ENCODE peak calls at places on chromosomes 7 and 10, in eight cellular contexts. P is ovary, N is A549, K is thyroid gland, U is erythroblast, C is prostate gland, W is heart left ventricle, S is lower leg skin. A is an unnamed sample.

GRCh38 chr7:91228327-91228726 is 35.9 kb upstream of the FZD1 start:
- DNase-seq in W (no peak), N (no peak), P (no peak), S (no peak), C (no peak), U (no peak), K (no peak), A (no peak)

GRCh38 chr10:693506-693905 is 4.0 kb upstream of the DIP2C start:
- DNase-seq in C (peak), W (no peak), U (no peak), N (no peak), K (no peak), S (no peak), P (no peak), A (peak)

GRCh38 chr10:10118131-10118530 is 899.5 kb upstream of the CELF2 start:
- DNase-seq in U (no peak), S (no peak), W (no peak), N (no peak), K (no peak), C (no peak), P (no peak), A (no peak)

GRCh38 chr10:28818645-28819036 is 141.3 kb downstream of the BAMBI start:
- DNase-seq in P (no peak), N (no peak), K (no peak), C (peak), S (no peak), W (no peak), U (no peak), A (no peak)

GRCh38 chr7:81161459-81162075 is 242.7 kb upstream of the SEMA3C start:
- DNase-seq in S (peak), C (no peak), U (peak), N (peak), K (no peak), W (no peak), P (no peak), A (peak)

GRCh38 chr7:116687801-116688201 is 15.8 kb downstream of the MET start:
- DNase-seq in U (no peak), C (no peak), K (peak), N (peak), S (no peak), P (no peak), W (no peak), A (peak)

GRCh38 chr10:101014966-101015581 is 15.5 kb downstream of the LZTS2 start:
- DNase-seq in W (no peak), C (no peak), N (no peak), S (no peak), K (no peak), U (no peak), P (no peak), A (peak)

GRCh38 chr7:77393261-77393660 is 22.9 kb downstream of the GSAP start:
- DNase-seq in K (no peak), W (no peak), U (no peak), N (no peak), C (no peak), S (no peak), P (no peak), A (peak)

GRCh38 chr7:11786186-11786585 is 45.8 kb downstream of the THSD7A start:
- DNase-seq in K (peak), P (no peak), U (no peak), N (peak), S (no peak), W (no peak), C (no peak), A (peak)

GRCh38 chr7:508461-509170 is 11.0 kb downstream of the PDGFA start:
- DNase-seq in C (no peak), U (no peak), W (peak), S (no peak), P (no peak), K (no peak), N (no peak), A (no peak)

GRCh38 chr10:104478380-104478779 is 124.7 kb downstream of the CFAP58 start:
- DNase-seq in U (no peak), N (no peak), K (no peak), C (no peak), S (no peak), P (no peak), W (no peak), A (no peak)

GRCh38 chr10:122587099-122587725 is 26.7 kb downstream of the DMBT1 start:
- DNase-seq in C (no peak), P (no peak), W (no peak), S (no peak), K (peak), U (no peak), N (no peak), A (no peak)

GRCh38 chr10:78717200-78717599 is 351.6 kb upstream of the ZMIZ1 start:
- DNase-seq in P (no peak), U (no peak), K (peak), N (no peak), W (peak), C (no peak), S (peak), A (no peak)

GRCh38 chr10:94206176-94206575 is 156.6 kb downstream of the NOC3L start:
- DNase-seq in P (no peak), N (no peak), C (no peak), S (no peak), U (no peak), W (no peak), K (no peak), A (no peak)

GRCh38 chr10:4033341-4033896 is 248.4 kb upstream of the KLF6 start:
- DNase-seq in N (no peak), C (no peak), W (no peak), K (no peak), U (no peak), S (peak), P (no peak), A (no peak)

GRCh38 chr7:76281006-76281705 is 21.3 kb upstream of the HSPB1 start:
- DNase-seq in S (no peak), C (no peak), N (no peak), K (no peak), P (no peak), W (no peak), U (no peak), A (no peak)

GRCh38 chr10:122154733-122155366 is 116.2 kb upstream of the BTBD16 start:
- DNase-seq in W (peak), C (peak), N (no peak), K (no peak), U (no peak), S (no peak), P (no peak), A (no peak)

GRCh38 chr10:61173450-61173849 is 229.5 kb upstream of the RHOBTB1 start:
- DNase-seq in U (no peak), S (no peak), W (no peak), P (no peak), K (no peak), N (no peak), C (no peak), A (no peak)

GRCh38 chr10:114308470-114309110 is 69.5 kb downstream of the VWA2 start:
- DNase-seq in S (no peak), P (no peak), K (peak), W (no peak), N (no peak), U (no peak), C (no peak), A (no peak)

GRCh38 chr10:13421382-13421917 is 73.4 kb upstream of the SEPHS1 start:
- DNase-seq in U (no peak), C (no peak), K (no peak), P (no peak), N (no peak), W (no peak), S (no peak), A (no peak)

GRCh38 chr10:57992321-57993077 is 275.2 kb downstream of the IPMK start:
- DNase-seq in W (no peak), U (no peak), P (no peak), S (no peak), N (no peak), K (peak), C (no peak), A (peak)

GRCh38 chr7:108463613-108464012 is 7.4 kb upstream of the NRCAM start:
- DNase-seq in W (no peak), N (no peak), U (no peak), K (no peak), P (no peak), S (no peak), C (no peak), A (no peak)

GRCh38 chr10:18658992-18659783 is at the start of gene ARL5B:
- DNase-seq in S (peak), C (peak), W (peak), U (peak), K (peak), N (peak), P (peak), A (peak)
- TF ChIP-seq POLR2A in S (peak), C (peak), W (peak), U (peak), K (peak), N (peak), P (peak), A (peak)

DNA sequence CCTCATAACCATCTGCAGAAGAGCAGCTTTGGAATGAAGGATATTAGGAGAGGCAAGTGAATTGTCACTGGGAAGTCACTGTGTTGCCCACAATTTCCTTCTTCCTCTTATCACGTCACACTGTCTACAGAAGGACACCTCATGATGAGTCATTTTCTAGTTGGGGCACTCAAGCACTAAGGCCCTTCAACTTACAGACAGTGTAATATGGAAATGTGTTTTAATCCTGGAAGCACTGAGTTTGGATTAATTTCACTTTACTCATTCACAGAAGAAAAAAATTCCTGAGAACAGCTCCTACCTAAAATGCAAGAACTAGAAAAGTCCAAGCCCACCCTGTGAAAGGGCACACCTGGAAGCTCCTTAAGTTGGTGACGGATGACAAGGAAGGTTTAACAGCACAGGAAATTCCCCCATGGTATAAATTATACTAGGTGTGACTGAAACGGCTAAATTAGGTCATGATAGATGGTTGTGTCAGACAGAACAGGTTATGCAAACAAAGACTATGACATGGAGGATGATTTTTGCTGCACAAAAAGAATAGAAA is 56.6 kb downstream of the PARD3 start:
- DNase-seq in S (no peak), N (peak), K (no peak), U (peak), C (no peak), W (no peak), P (no peak), A (peak)
- TF ChIP-seq POLR2A in S (no peak), N (no peak), K (no peak), U (no peak), C (no peak), W (no peak), P (no peak), A (no peak)

GRCh38 chr7:51369746-51370145 is 53.1 kb upstream of the COBL start:
- DNase-seq in S (no peak), C (no peak), K (no peak), N (no peak), U (peak), P (no peak), W (no peak), A (no peak)
- TF ChIP-seq POLR2A in S (no peak), C (no peak), K (no peak), N (no peak), U (no peak), P (no peak), W (no peak), A (no peak)

DNA sequence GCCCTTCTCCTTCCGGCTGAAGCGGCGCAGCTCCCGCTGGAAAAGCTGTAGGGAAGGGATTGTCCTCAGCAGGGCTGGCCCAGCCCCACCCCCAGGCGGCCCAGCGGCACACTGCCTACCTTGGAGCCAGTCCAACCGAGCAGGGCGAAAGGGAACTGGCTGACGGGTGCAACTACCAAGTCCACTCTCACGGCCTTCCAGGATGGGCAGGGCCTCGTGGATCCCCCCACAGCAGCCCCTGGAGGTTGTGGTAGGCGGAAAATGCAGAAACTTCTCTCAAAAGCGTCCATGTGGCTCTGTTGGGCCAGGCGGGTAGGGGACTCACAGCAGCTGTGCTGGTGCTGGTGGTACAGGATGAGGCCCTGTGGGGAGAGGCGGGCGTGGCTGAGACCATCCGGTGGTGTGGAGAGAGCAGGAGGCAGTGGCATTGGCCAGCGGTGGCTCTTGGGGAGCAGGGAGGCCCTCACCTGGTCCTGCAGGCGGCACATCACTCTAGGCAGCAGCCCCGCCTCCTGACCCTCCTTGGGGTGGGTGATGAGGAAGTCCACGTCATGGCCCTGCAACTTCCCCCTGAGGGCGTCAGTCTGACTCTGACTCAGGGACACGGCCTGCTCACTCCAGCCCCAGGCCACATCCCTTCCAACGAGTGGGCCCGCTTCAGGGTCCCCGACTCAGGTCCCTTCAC is 8.4 kb upstream of the PGAM2 start:
- DNase-seq in P (no peak), W (peak), S (peak), U (no peak), C (peak), N (no peak), K (no peak), A (peak)
- TF ChIP-seq POLR2A in P (no peak), W (peak), S (no peak), U (no peak), C (no peak), N (no peak), K (no peak), A (peak)

DNA sequence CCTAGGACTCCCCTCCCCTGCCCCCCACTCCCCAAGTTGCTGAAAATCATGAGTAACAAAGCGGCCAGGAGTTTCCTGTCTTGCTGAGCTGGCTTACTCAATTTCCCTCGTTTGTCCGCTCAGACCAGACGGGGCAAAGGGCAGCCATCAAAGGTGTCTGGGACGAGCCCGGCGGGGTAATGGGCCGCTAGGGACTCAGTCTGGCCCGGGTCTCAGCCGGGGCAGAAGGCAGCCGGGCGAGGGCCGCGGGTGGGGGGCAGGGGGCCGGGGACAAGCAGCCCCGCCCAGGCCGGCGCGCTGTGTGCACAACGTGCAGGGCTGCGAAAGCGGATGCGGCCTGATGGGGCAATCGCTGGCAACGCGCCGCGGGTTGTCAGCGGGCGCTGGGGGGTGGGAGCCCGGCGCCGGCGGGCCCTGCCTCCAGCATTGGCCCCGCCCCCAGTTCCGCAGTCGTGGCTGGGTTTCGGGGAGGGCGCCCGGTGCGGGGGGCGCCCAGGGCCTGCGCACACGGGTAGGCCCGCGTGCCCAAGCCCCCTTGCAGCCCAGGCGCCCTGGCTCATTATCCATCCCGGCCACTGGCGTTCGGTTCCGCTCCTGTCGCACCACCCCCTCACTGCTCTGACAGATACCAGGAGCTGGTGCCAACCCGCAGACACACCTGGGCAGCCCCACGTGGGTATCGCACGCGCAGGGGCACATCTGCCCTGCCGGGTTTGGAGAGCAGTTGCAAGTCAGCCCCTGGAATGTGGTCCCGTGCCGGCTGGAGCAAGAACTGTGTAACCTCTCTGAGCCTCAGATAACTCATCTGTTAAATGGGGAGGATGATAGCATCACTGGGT is 35.1 kb downstream of the DNAJB12 start:
- DNase-seq in S (peak), N (peak), C (peak), K (peak), P (peak), U (peak), W (peak), A (peak)
- TF ChIP-seq POLR2A in S (no peak), N (no peak), C (peak), K (peak), P (peak), U (no peak), W (peak), A (peak)

DNA sequence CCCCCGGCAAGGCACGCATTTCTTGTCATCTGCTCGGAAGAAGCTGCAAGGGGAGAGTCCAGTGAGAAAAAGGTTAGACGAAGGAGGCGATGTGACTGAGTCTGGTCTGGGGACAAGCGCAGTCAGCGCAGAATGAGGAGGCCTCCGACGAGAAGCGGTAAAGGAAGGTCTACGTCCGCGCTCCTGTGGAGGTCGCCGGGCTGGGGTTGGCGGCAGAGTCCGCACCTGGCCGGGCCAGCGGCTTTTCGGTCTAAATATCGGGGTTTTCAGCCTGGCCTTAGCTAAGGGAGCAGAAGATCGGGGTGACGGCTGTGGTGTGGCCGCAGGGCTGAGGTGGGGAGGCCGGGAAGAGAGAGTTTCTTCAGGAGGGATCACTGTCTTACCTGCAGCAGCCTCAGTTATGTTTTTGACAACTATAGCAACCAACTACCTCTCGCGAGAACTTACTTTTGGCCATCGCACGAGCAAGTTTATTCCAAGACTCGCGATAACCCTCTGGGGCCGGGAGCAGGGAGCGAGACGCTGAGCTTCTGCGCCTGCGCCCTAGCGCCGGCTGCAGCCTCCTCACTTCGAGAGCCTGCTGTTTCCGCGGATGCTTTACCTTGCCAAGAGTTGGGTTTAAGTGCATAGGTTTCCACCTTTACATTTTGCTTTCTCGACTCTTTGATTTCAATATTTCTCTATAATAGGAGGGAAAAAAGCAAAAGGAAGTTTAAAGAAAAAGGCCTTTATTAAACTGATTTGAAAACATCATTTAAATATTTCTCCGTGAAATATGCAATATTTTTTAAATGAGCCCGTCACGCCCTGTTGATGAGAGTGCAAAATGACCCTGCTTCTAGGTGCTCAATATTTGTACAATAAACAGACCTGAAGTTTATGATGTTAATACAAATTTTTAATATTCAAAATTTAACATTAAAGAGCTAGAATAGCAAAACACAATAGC is at the start of gene CFAP70:
- DNase-seq in U (peak), N (peak), K (peak), C (peak), S (peak), P (peak), W (peak), A (peak)
- TF ChIP-seq POLR2A in U (peak), N (peak), K (peak), C (peak), S (no peak), P (peak), W (no peak), A (peak)

DNA sequence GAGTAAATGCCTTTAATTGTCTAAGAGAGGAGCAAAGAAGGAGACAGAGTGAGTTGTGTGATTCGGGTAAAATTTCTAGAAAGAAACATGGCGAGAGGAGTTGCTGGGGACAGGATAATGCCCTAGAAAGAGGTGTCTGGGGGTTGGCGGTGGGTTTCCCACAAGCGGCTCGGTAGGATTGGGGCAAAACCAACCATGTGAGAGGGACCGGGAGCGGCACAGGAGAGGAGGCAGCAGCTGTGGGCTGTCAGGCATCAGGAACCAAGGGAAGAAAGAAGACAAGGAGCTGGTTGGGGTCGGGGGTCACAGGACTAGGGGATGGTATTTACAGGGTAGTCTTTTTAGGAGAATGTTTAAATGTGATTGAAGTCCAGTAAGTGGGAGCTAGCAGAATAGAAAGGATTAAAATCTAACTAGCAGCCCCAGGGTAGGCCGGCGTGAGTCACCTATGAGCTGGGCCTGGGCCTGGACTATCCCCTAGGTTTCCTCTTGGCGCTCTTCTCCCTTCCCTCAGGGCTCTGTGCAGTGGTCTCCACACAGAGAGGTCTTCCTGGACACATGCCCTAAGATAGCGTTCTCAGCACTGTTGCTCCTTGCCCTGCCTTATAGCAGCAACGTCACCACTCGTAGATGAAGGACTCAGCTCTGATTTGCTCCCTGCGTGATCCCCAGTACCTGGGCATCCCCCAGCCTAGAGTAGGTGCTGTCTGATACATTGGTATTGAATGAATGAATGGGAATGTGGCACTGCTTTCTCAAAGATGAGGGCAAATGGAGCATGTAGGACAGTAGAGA is 32.6 kb downstream of the IKZF1 start:
- DNase-seq in P (no peak), K (no peak), C (no peak), W (no peak), N (no peak), S (no peak), U (no peak), A (no peak)
- TF ChIP-seq POLR2A in P (no peak), K (no peak), C (no peak), W (no peak), N (no peak), S (no peak), U (no peak), A (no peak)

GRCh38 chr7:130276796-130277762 is 10.4 kb downstream of the CPA2 start:
- DNase-seq in N (no peak), U (no peak), P (no peak), C (no peak), K (no peak), W (no peak), S (no peak), A (no peak)
- TF ChIP-seq POLR2A in N (no peak), U (no peak), P (no peak), C (no peak), K (no peak), W (no peak), S (no peak), A (no peak)

GRCh38 chr7:6636741-6637543 is at the start of gene ZNF316:
- DNase-seq in S (no peak), N (peak), U (peak), P (peak), K (peak), W (peak), C (peak), A (peak)
- TF ChIP-seq POLR2A in S (peak), N (peak), U (peak), P (peak), K (peak), W (peak), C (peak), A (peak)

A was measured in H54.